ENCODE peak calls at places on chromosomes 12 and 14, in ten cellular contexts. S is pancreas, X is PC-9, P is GM23338, D is GM23248, K is psoas muscle, H is Peyer's patch, R is uterus, T is adrenal gland, Y is heart left ventricle. E is an unnamed sample.

GRCh38 chr14:33509927-33510535 is 440.8 kb downstream of the EGLN3 start:
- DNase-seq in X (no peak), S (no peak), Y (no peak), H (no peak), T (peak; percentile 16), R (peak; percentile 18), D (peak; percentile 81), K (no peak), P (no peak), E (no peak)

GRCh38 chr12:30752255-30752654 is 2.5 kb downstream of the CAPRIN2 start:
- DNase-seq in S (no peak), K (no peak), H (no peak), Y (no peak), P (no peak), R (no peak), X (no peak), D (no peak), T (no peak), E (no peak)

GRCh38 chr14:105181542-105182295 is 607 bp upstream of the NUDT14 start:
- DNase-seq in X (no peak), D (no peak), R (no peak), P (no peak), S (no peak), H (no peak), Y (no peak), K (no peak), T (no peak), E (no peak)

GRCh38 chr14:24132061-24132685 is 1.7 kb downstream of the FITM1 start:
- DNase-seq in R (no peak), S (peak; percentile 82), Y (peak; percentile 30), H (no peak), K (no peak), T (no peak), P (no peak), X (no peak), D (no peak), E (no peak)

GRCh38 chr14:22320353-22320733 is 268.7 kb downstream of the DAD1 start:
- DNase-seq in X (no peak), T (no peak), Y (no peak), S (no peak), R (no peak), K (no peak), H (no peak), D (no peak), P (peak; percentile 24), E (no peak)

GRCh38 chr14:88189040-88189839 is 133.8 kb downstream of the KCNK10 start:
- DNase-seq in K (peak; percentile 19), S (no peak), R (peak; percentile 46), Y (peak; percentile 57), T (peak; percentile 84), H (no peak), P (peak; percentile 95), D (peak; percentile 79), X (peak; percentile 61), E (no peak)

GRCh38 chr12:57776247-57776587 is 3.8 kb downstream of the EEF1AKMT3 start:
- DNase-seq in H (no peak), K (no peak), Y (no peak), S (no peak), P (no peak), R (no peak), D (no peak), X (no peak), T (no peak), E (no peak)

GRCh38 chr14:97253756-97254155 is 456.6 kb downstream of the VRK1 start:
- DNase-seq in T (no peak), Y (no peak), R (no peak), H (no peak), X (no peak), S (no peak), P (no peak), D (no peak), K (no peak), E (no peak)

GRCh38 chr14:80498533-80498932 is 287.2 kb upstream of the DIO2 start:
- DNase-seq in P (no peak), R (no peak), D (no peak), Y (no peak), K (no peak), T (no peak), H (no peak), X (no peak), S (no peak), E (no peak)

GRCh38 chr12:85275359-85275758 is 4.7 kb upstream of the ALX1 start:
- DNase-seq in Y (no peak), D (no peak), K (no peak), T (no peak), X (no peak), R (no peak), H (no peak), S (no peak), P (peak; percentile 18), E (no peak)

GRCh38 chr12:85280138-85280983 is at the start of gene ALX1:
- DNase-seq in D (peak; percentile 50), T (no peak), S (peak; percentile 66), K (no peak), X (no peak), H (peak; percentile 67), Y (no peak), P (peak; percentile 91), R (peak; percentile 45), E (peak; percentile 36)

GRCh38 chr12:85278598-85279448 is 1.2 kb upstream of the ALX1 start:
- DNase-seq in H (peak; percentile 43), X (no peak), R (no peak), P (peak; percentile 40), T (no peak), S (peak; percentile 47), K (no peak), D (no peak), Y (no peak), E (peak; percentile 44)

GRCh38 chr12:85279449-85280137 is 427 bp upstream of the ALX1 start:
- DNase-seq in H (peak; percentile 35), R (peak; percentile 14), Y (no peak), D (no peak), T (no peak), X (no peak), P (peak; percentile 50), K (peak; percentile 10), S (peak; percentile 49), E (peak; percentile 39)

DNA sequence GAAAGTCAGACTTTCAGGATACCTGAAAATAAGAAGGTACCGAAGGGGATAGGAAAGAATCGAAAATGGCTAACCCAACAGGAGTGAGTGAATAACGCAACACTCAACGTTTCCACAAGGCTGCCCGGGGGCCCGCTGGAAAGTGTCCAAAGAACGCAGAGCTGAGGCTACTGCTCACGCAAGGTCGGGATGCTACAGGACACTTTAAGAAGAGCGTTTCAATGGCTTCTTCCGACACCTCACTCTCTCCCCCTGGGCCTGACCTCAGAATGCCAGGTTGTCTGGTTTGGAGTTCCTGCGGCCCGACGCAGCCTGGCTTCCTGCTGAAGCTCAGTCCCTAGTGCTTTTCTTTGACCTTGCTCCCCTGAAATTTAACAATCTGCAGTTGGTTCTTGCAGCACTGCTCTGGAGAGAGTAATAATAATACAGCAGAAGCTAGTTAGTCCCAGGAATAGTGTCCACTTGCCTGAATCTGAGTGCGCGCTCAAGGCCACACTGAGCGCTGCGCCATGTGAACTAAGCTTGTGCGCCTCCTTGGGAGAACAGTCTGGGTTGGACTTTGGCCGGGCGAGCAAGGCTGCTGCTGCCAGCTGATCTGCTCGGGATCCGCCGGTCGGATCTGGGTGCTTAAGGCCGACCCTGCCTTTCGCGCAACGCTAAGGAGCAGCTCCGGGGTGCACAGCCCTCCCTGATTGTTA is 2.0 kb upstream of the ALX1 start:
- DNase-seq in X (no peak), K (no peak), P (peak; percentile 72), T (no peak), D (no peak), R (no peak), Y (no peak), H (peak; percentile 63), S (no peak), E (peak; percentile 13)
- H3K4me3 ChIP-seq in X (no peak overlapping the region), K (no peak overlapping the region), P (peak overlapping the region; percentile 86), T (no peak overlapping the region), D (no peak overlapping the region), R (no peak overlapping the region), Y (no peak overlapping the region), H (no peak overlapping the region), S (no peak overlapping the region), E (no peak overlapping the region)

DNA sequence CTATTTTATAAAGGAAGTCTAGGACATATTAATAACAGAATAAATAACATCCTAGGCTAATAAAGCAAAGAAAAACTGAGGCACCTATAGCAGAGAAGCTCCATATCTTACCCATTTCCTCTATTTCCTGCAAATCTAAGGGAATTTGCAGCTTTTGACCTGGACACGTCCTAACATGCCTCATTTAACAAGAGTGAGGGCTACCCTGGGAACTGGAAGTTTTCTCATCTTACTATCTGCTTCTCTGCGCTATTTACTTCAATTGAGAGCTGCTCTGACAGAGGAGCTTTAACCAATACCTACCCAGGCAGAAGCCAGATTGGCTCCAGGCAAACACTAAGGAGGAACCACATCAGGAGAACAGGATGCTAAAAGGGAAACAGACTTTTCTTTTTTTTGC is 5.7 kb downstream of the YBX3 start:
- DNase-seq in R (no peak), K (no peak), D (peak; percentile 43), S (no peak), T (no peak), X (no peak), P (peak; percentile 12), Y (no peak), H (no peak), E (no peak)
- H3K4me1 ChIP-seq in R (peaks cover 5% of the 10 kb centered on the region), K (peaks cover 33% of the 10 kb centered on the region), D (peaks cover 58% of the 10 kb centered on the region), S (peaks cover 13% of the 10 kb centered on the region), T (peaks cover 38% of the 10 kb centered on the region), X (peaks cover 57% of the 10 kb centered on the region), P (peaks cover 56% of the 10 kb centered on the region), Y (peaks cover 54% of the 10 kb centered on the region), H (no peaks in the 10 kb centered on the region), E (peaks cover 7% of the 10 kb centered on the region)

GRCh38 chr12:49365542-49365941 is 1.7 kb upstream of the SPATS2 start:
- DNase-seq in T (no peak), S (no peak), Y (no peak), D (peak; percentile 41), H (no peak), P (no peak), R (no peak), X (peak; percentile 53), K (no peak), E (no peak)
- H3K4me3 ChIP-seq in T (no peak overlapping the region), S (no peak overlapping the region), Y (no peak overlapping the region), D (peak overlapping the region; percentile 82), H (no peak overlapping the region), P (no peak overlapping the region), R (no peak overlapping the region), X (peak overlapping the region; percentile 93), K (no peak overlapping the region), E (no peak overlapping the region)

GRCh38 chr14:73057939-73058223 is 453 bp upstream of the RBM25 start:
- DNase-seq in S (no peak), P (no peak), R (no peak), H (no peak), D (no peak), Y (no peak), T (no peak), K (no peak), X (no peak), E (no peak)

GRCh38 chr14:73058224-73058922 is at the start of gene RBM25:
- DNase-seq in X (peak; percentile 96), R (peak; percentile 95), P (peak; percentile 99), Y (peak; percentile 95), K (peak; percentile 94), T (peak; percentile 98), D (peak; percentile 99), H (peak; percentile 96), S (peak; percentile 95), E (peak; percentile 98)

GRCh38 chr14:73055251-73055650 is 3.1 kb upstream of the RBM25 start:
- DNase-seq in X (no peak), Y (no peak), D (no peak), P (no peak), T (no peak), H (no peak), R (no peak), K (no peak), S (no peak), E (no peak)

GRCh38 chr14:73058923-73059311 is 583 bp downstream of the RBM25 start:
- DNase-seq in T (peak; percentile 51), K (no peak), Y (peak; percentile 15), R (no peak), P (peak; percentile 62), H (no peak), D (peak; percentile 67), X (no peak), S (no peak), E (no peak)

GRCh38 chr14:73059326-73059725 is 992 bp downstream of the RBM25 start:
- DNase-seq in K (no peak), R (no peak), D (peak; percentile 66), X (no peak), H (no peak), T (no peak), Y (no peak), S (no peak), P (no peak), E (no peak)
- H3K4me1 ChIP-seq in K (peaks cover 14% of the 10 kb centered on the region), R (peaks cover 4% of the 10 kb centered on the region), D (peaks cover 20% of the 10 kb centered on the region), X (peaks cover 21% of the 10 kb centered on the region), H (no peaks in the 10 kb centered on the region), T (peaks cover 8% of the 10 kb centered on the region), Y (peaks cover 43% of the 10 kb centered on the region), S (peaks cover 10% of the 10 kb centered on the region), P (peaks cover 27% of the 10 kb centered on the region), E (peaks cover 3% of the 10 kb centered on the region)

E was measured in right cardiac atrium.